ENCODE peak calls at places on chromosomes 11 and 22, in five cellular contexts. J is small intestine, Z is RPMI7951, A is uterus, Y is endothelial cell. G is an unnamed sample.

GRCh38 chr11:31026315-31026714 is 343.2 kb downstream of the DCDC1 start:
- DNase-seq in J (no peak), Z (no peak), A (no peak), Y (no peak), G (no peak)

GRCh38 chr11:111115890-111116289 is 129.6 kb upstream of the POU2AF2 start:
- DNase-seq in J (no peak), Z (no peak), A (no peak), Y (no peak), G (no peak)

GRCh38 chr11:96204721-96205459 is 138.1 kb downstream of the MAML2 start:
- DNase-seq in J (peak), Z (no peak), A (no peak), Y (no peak), G (no peak)

GRCh38 chr11:61116426-61117214 is 14.3 kb downstream of the CD5 start:
- DNase-seq in J (no peak), Z (no peak), A (no peak), Y (no peak), G (no peak)

GRCh38 chr11:92852946-92853345 is 116.5 kb upstream of the MTNR1B start:
- DNase-seq in J (peak), Z (no peak), A (no peak), Y (no peak), G (no peak)

GRCh38 chr22:32917577-32918375 is 116.3 kb downstream of the TIMP3 start:
- DNase-seq in J (no peak), Z (no peak), A (no peak), Y (no peak), G (no peak)

GRCh38 chr11:75667831-75668507 is 869 bp downstream of the MAP6 start:
- DNase-seq in J (no peak), Z (peak), A (peak), Y (peak), G (peak)

GRCh38 chr11:124209824-124210357 is 26.7 kb downstream of the OR10D3 start:
- DNase-seq in J (no peak), Z (no peak), A (no peak), Y (no peak), G (no peak)

GRCh38 chr11:8917157-8917820 is 6.3 kb downstream of the AKIP1 start:
- DNase-seq in J (no peak), Z (peak), A (no peak), Y (no peak), G (peak)

GRCh38 chr11:2287102-2287501 is 14.6 kb downstream of the C11orf21 start:
- DNase-seq in J (no peak), Z (no peak), A (no peak), Y (peak), G (peak)

GRCh38 chr11:130606181-130606580 is 157.7 kb downstream of the ADAMTS15 start:
- DNase-seq in J (no peak), Z (peak), A (no peak), Y (no peak), G (no peak)

GRCh38 chr11:19316434-19316833 is 75.7 kb upstream of the E2F8 start:
- DNase-seq in J (no peak), Z (no peak), A (no peak), Y (no peak), G (no peak)

GRCh38 chr11:35363246-35364100 is 55.9 kb downstream of the SLC1A2 start:
- DNase-seq in J (no peak), Z (no peak), A (peak), Y (no peak), G (no peak)

GRCh38 chr11:120226714-120227113 is 13.2 kb upstream of the POU2F3 start:
- DNase-seq in J (no peak), Z (no peak), A (no peak), Y (no peak), G (no peak)

GRCh38 chr11:68870470-68870869 is 28.8 kb upstream of the CPT1A start:
- DNase-seq in J (peak), Z (no peak), A (no peak), Y (no peak), G (no peak)

GRCh38 chr11:125625225-125625593 is 246 bp downstream of the CHEK1 start:
- DNase-seq in J (no peak), Z (no peak), A (no peak), Y (no peak), G (no peak)

GRCh38 chr11:113553235-113553634 is 78.0 kb upstream of the DRD2 start:
- DNase-seq in J (no peak), Z (peak), A (peak), Y (no peak), G (peak)

GRCh38 chr22:30609260-30610185 is 2.5 kb downstream of the TCN2 start:
- DNase-seq in J (peak), Z (peak), A (peak), Y (no peak), G (no peak)

GRCh38 chr11:126842038-126842437 is 158.5 kb downstream of the KIRREL3 start:
- DNase-seq in J (no peak), Z (no peak), A (no peak), Y (no peak), G (no peak)

GRCh38 chr11:114317738-114318137 is 21.5 kb downstream of the NNMT start:
- DNase-seq in J (no peak), Z (peak), A (peak), Y (peak), G (peak)

GRCh38 chr11:60858731-60859464 is 3.1 kb upstream of the PTGDR2 start:
- DNase-seq in J (no peak), Z (no peak), A (no peak), Y (no peak), G (no peak)

GRCh38 chr11:106939157-106939556 is 79.1 kb downstream of the GUCY1A2 start:
- DNase-seq in J (no peak), Z (no peak), A (no peak), Y (no peak), G (no peak)

G was measured in WTC11.